ENCODE peak calls at places on chromosomes 16 and 17, in nine cellular contexts. L is H1, N is sigmoid colon, E is transverse colon, F is body of pancreas, Z is GM12892, T is HCT116, A is ovary, H is GM12878. Q is an unnamed sample.
A peak's percentile ranks its signal among the peaks of the same experiment; 100 is the strongest.

GRCh38 chr17:66416207-66416940 is 114.0 kb downstream of the PRKCA start:
- DNase-seq in E (no peak), Z (no peak), N (no peak), H (no peak), A (no peak), T (no peak), L (no peak), F (peak; percentile 12), Q (no peak)

GRCh38 chr16:10741844-10742243 is 1.8 kb upstream of the NUBP1 start:
- DNase-seq in F (peak; percentile 74), H (no peak), Z (no peak), T (no peak), A (peak; percentile 59), E (peak; percentile 17), N (peak; percentile 82), L (no peak), Q (no peak)

GRCh38 chr16:72013888-72014538 is 5.5 kb downstream of the DHODH start:
- DNase-seq in A (peak; percentile 54), T (no peak), Z (no peak), N (no peak), L (no peak), F (no peak), H (no peak), E (no peak), Q (no peak)

GRCh38 chr17:21462259-21462658 is 86.1 kb downstream of the KCNJ12 start:
- DNase-seq in N (no peak), Z (no peak), H (no peak), L (no peak), E (no peak), F (no peak), T (no peak), A (no peak), Q (no peak)

GRCh38 chr16:27726621-27727275 is 176.8 kb downstream of the KATNIP start:
- DNase-seq in N (no peak), Z (no peak), T (no peak), E (no peak), H (no peak), F (no peak), L (no peak), A (no peak), Q (peak; percentile 56)

GRCh38 chr16:66523861-66524354 is 26.0 kb downstream of the TK2 start:
- DNase-seq in T (no peak), H (no peak), Z (no peak), L (no peak), F (no peak), E (peak; percentile 56), A (no peak), N (no peak), Q (no peak)

GRCh38 chr17:3954921-3955320 is 9.3 kb downstream of the ATP2A3 start:
- DNase-seq in E (no peak), F (no peak), Z (no peak), L (no peak), N (no peak), T (no peak), A (no peak), H (no peak), Q (no peak)

GRCh38 chr16:80947708-80948615 is 58.7 kb downstream of the CMC2 start:
- DNase-seq in Z (no peak), T (no peak), N (no peak), A (no peak), L (no peak), H (no peak), E (no peak), F (no peak), Q (no peak)

GRCh38 chr16:48813485-48813884 is 203.5 kb upstream of the N4BP1 start:
- DNase-seq in E (no peak), A (no peak), Z (no peak), T (no peak), L (no peak), H (no peak), F (no peak), N (no peak), Q (no peak)

GRCh38 chr16:78192734-78193133 is 93.3 kb downstream of the WWOX start:
- DNase-seq in T (no peak), L (no peak), A (no peak), H (no peak), N (no peak), E (no peak), F (no peak), Z (no peak), Q (no peak)

GRCh38 chr16:2022723-2023097 is 3.1 kb downstream of the NPW start:
- DNase-seq in N (no peak), E (no peak), L (no peak), T (no peak), A (no peak), F (peak; percentile 51), Z (no peak), H (no peak), Q (no peak)

GRCh38 chr16:68472581-68472980 is 24.3 kb upstream of the SMPD3 start:
- DNase-seq in A (no peak), Z (no peak), T (no peak), N (no peak), E (no peak), F (no peak), L (no peak), H (no peak), Q (no peak)

GRCh38 chr16:81070979-81071378 is 6.1 kb downstream of the C16orf46 start:
- DNase-seq in T (no peak), Z (no peak), H (no peak), N (no peak), E (no peak), L (no peak), F (no peak), A (no peak), Q (no peak)

DNA sequence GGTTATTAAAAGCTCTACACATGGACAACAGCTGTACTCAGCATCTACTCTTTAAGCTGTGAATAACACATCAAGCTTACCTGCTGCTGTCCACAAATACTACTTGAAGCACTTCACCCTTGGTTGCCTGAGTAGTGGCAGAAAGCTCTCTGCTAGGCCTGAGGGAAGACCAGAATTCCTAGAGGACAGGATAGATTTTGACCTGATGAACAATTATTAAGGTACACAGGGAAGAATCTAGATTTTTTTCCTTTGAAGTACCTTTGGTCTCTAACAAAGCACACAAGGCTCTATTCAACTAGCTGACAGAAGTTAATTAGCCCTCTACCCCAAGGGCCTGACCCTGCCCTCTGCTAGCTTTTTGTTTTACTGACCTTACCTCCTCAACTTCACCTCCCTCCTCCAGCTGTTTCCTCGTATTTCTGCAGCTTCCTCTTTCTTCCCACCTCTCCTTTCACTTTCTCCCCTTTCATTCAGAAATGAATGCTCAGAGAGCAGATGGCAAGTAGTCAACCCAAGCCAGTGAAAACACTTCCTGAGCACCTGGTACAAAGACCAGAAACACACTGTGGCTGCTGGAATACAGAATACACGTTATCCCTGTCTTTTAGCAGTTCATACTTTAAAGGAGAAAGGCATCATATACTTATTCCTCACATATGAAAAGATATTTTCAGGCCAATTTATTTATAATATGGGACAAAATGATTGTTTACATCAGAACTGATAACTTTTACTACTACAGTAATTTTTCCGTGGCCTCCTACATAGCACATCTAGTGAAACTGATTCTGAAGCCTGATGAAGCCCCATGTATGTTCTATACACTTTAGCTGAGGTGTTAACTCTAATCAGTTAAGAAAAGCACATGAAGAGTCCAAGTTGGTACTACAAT is 5.7 kb upstream of the VEZF1 start:
- DNase-seq in T (no peak), N (no peak), F (no peak), L (no peak), Z (no peak), E (no peak), A (no peak), H (no peak), Q (no peak)
- TF ChIP-seq POLR2A in T (no peak), N (no peak), F (no peak), L (peak; percentile 41), Z (peak; percentile 61), E (no peak), A (no peak), H (peak; percentile 45), Q (no peak)

DNA sequence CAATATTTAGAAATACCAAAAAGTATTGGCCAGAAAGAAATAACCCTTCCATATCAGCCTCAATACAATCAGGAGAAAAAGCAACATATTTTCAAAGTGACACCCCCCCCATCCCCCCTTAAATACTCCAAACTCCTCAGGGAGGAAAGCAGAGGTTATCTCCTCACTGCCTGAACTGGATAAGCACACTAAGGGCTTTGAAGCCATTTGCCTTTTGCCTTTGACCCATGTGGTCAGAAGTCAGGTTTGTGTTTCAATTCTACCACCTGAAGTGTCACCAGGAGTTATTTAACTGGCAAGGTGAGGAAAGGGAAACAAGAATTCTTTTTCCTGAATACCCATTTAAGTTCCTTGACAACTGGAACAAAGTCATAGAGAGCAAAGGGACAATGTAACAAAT is 3.5 kb upstream of the VEZF1 start:
- DNase-seq in A (no peak), L (no peak), T (no peak), Z (no peak), H (no peak), E (no peak), N (no peak), F (no peak), Q (no peak)
- TF ChIP-seq POLR2A in A (no peak), L (no peak), T (no peak), Z (no peak), H (no peak), E (no peak), N (no peak), F (no peak), Q (no peak)

DNA sequence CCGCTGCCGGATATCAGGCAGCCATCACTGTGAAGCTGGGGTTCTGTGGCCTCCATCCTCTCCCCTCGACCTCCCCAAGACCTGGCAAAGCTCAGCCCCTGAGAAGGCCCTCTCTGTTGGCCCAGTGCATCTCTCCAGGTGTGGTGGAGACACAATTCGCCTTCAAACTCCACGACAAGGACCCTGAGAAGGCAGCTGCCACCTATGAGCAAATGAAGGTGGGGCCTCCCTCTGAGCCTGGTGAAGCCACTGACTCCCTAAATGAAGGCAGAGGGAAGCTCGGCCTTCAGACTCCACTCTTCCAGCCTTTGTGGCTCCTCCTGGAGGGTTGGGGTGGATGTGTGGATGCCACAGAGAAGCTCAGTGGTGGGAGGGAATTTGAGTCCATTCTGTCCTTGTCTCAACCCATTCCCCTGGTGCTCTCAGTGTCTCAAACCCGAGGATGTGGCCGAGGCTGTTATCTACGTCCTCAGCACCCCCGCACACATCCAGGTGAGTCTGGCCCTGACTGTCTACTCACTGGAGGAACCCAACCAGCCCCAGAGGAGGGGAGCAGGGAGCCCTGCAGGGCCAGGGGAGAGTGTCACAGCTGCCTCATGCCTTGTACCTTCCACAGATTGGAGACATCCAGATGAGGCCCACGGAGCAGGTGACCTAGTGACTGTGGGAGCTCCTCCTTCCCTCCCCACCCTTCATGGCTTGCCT is 1.7 kb upstream of the MRM1 start:
- DNase-seq in A (no peak), Z (no peak), F (no peak), T (no peak), H (no peak), L (no peak), N (no peak), E (no peak), Q (no peak)
- TF ChIP-seq POLR2A in A (no peak), Z (no peak), F (no peak), T (no peak), H (no peak), L (no peak), N (no peak), E (peak; percentile 5), Q (no peak)

DNA sequence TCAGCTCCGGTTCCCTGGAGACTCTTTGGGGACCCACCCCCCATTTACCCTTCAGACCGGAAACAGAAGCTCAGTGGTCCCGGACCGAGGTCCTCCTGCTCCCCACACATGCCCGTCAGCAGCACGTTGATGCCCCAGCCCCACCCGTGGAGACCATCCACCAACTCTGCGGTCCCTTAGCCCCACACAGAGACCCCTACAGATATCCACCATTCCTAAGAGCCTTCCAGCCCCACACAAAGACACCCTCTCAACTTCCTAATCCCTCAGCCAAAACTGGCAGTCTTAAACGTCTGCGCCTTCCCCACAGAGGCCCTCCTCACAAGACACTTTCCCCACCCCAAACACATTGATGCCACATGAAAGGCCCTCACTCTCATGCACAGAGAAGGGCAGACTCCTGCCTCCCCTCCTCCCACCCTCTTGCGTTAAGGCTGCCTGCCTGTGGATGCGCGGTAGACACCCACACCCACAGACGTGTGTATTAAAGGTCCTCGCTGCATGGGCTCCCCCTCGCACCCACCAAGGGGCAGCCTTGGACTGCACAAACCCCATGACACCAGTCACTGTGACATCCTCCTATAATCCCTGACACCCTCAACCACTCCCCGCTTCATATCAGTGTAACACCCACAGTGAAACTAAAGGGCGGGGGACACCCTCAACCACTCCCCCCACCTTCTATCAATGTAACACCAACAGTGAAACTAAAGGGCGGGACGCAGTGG is 58.2 kb upstream of the RPH3AL start:
- DNase-seq in H (no peak), T (no peak), N (no peak), E (peak; percentile 30), L (no peak), F (peak; percentile 19), Z (no peak), A (no peak), Q (no peak)
- TF ChIP-seq POLR2A in H (no peak), T (no peak), N (no peak), E (no peak), L (no peak), F (no peak), Z (no peak), A (no peak), Q (no peak)

Q was measured in H54.